ENCODE peak calls at places on chromosomes 11 and 22, in six cellular contexts. A is HepG2, J is OCI-LY7, C is hepatocyte, H is left ventricle myocardium inferior, X is bronchial epithelial cell. Y is an unnamed sample.

GRCh38 chr11:7227724-7228123 is 24.0 kb upstream of the SYT9 start:
- DNase-seq in A (no peak), J (no peak), C (no peak), H (no peak), X (no peak), Y (no peak)

GRCh38 chr11:64304032-64304315 is 1.4 kb upstream of the ESRRA start:
- DNase-seq in A (no peak), J (no peak), C (no peak), H (no peak), X (no peak), Y (no peak)

GRCh38 chr11:7892751-7893356 is 38.2 kb downstream of the OR10A6 start:
- DNase-seq in A (peak), J (peak), C (peak), H (no peak), X (peak), Y (peak)

GRCh38 chr11:64134963-64135362 is 30.9 kb downstream of the MACROD1 start:
- DNase-seq in A (no peak), J (no peak), C (no peak), H (no peak), X (no peak), Y (no peak)

GRCh38 chr11:125941606-125942275 is 4.1 kb upstream of the VSIG10L2 start:
- DNase-seq in A (peak), J (peak), C (peak), H (peak), X (peak), Y (peak)

GRCh38 chr11:118071416-118072030 is 5.4 kb upstream of the TMPRSS4 start:
- DNase-seq in A (no peak), J (no peak), C (no peak), H (no peak), X (no peak), Y (no peak)

GRCh38 chr11:64853709-64854108 is 9.3 kb upstream of the CDC42BPG start:
- DNase-seq in A (no peak), J (no peak), C (no peak), H (no peak), X (no peak), Y (no peak)

GRCh38 chr11:83033972-83034672 is 37.6 kb downstream of the RAB30 start:
- DNase-seq in A (no peak), J (no peak), C (peak), H (peak), X (peak), Y (peak)

GRCh38 chr11:128734439-128735224 is 40.8 kb downstream of the FLI1 start:
- DNase-seq in A (no peak), J (peak), C (no peak), H (peak), X (no peak), Y (no peak)

GRCh38 chr22:47130883-47131610 is 368.6 kb downstream of the TBC1D22A start:
- DNase-seq in A (no peak), J (no peak), C (no peak), H (peak), X (no peak), Y (no peak)

DNA sequence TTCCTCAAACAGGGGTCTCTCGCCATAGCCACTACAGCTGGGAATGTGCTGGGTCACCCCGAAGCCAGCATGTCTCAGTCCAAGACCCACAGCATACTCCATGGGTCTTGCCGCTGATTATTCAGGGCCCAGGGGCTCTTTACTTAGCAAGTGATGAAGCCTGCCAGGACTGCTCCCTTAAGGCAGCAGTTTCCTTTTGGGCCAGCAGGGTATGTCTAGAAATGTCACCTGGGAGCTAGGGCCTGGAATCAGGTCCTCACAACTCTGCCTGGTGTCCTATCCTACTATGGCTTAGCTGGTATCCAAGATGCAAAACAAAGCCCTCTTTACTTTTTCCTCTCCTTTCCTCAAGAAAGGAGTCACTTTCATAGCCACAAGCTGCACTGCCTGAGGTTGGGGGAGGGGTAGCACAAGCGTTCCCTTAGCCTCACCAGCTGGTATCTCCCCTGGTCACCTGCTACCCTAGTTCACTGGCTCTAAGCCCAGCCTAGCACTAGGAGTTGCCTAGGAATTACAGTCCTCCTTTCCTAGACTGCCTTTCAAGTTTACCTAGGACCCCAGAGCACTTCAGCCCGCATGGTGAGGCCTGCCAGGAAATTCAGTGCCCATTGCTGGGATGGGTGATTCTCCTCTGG is 22.6 kb upstream of the NCR3LG1 start:
- DNase-seq in A (no peak), J (no peak), C (no peak), H (peak), X (no peak), Y (no peak)
- TF ChIP-seq CTCF in A (no peak), J (no peak), C (no peak), H (no peak), X (no peak), Y (no peak)

GRCh38 chr11:69817265-69818236 is 1.7 kb downstream of the FGF3 start:
- DNase-seq in A (no peak), J (no peak), C (no peak), H (no peak), X (no peak), Y (no peak)
- H3K4me3 ChIP-seq in A (no peak), J (no peak), C (no peak), H (peak), X (no peak), Y (no peak)

DNA sequence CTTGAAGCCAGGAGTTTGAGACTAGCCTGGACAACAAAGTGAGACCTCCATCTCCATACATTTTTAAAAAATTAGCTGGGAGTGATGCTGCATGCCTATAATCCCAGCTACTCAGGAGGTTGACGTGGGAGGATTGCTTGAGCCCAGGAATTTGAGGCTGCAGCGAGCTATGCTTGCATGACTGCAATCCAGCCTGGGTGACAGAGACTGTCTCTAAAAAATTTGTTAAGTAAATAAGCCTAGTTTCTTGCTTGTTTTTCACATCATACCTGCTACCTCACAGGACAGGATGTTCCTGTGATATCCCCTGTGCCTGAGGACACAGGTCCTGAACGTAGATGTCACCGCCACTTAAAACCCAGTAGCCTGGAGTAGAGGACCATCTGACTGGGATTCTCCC is 348.6 kb downstream of the MN1 start:
- DNase-seq in A (no peak), J (no peak), C (no peak), H (no peak), X (no peak), Y (no peak)
- TF ChIP-seq CTCF in A (no peak), J (no peak), C (no peak), H (no peak), X (no peak), Y (no peak)

DNA sequence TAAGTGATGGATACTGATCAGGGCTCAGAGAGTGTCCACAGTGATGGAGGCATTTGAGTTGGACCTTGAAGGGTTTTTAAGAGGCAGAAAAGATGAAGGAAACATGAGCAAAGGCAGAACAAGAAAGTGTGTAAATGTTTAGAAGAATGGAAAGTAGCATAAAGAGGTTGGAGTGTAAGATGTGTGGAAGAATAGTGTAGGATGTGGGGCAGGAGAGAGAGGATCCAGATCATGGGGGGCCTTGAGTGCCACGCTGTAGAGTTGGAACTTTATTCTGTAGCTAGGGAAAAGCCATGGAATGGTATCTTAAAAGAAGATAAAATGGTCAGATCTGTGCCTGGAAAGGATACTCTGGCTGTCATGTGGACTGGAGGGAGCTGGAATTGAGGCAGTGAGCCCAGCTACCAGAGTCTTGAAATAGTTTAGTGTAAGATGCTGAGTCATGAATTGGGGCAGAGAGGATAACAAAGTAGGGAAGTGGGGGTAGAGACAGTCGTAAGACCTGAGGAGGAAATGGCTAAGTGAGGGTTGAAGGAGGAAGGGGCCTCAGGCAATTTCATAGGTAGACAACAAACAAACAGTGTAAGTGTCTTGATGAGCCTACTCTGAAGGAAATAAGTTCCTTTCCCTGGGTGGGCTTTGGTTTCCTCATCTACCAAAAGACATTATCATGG is 6.7 kb downstream of the KCNE3 start:
- DNase-seq in A (no peak), J (peak), C (no peak), H (no peak), X (peak), Y (peak)
- H3K4me3 ChIP-seq in A (no peak), J (no peak), C (no peak), H (peak), X (no peak), Y (peak)

GRCh38 chr11:69711824-69712801 is 8.3 kb upstream of the FGF19 start:
- DNase-seq in A (no peak), J (no peak), C (no peak), H (no peak), X (no peak), Y (no peak)

GRCh38 chr11:69705246-69705856 is 1.5 kb upstream of the FGF19 start:
- DNase-seq in A (no peak), J (no peak), C (no peak), H (no peak), X (no peak), Y (no peak)

GRCh38 chr11:69707156-69707555 is 3.3 kb upstream of the FGF19 start:
- DNase-seq in A (no peak), J (peak), C (no peak), H (no peak), X (peak), Y (no peak)

GRCh38 chr11:69705901-69706787 is 2.3 kb upstream of the FGF19 start:
- DNase-seq in A (peak), J (no peak), C (no peak), H (no peak), X (no peak), Y (no peak)

DNA sequence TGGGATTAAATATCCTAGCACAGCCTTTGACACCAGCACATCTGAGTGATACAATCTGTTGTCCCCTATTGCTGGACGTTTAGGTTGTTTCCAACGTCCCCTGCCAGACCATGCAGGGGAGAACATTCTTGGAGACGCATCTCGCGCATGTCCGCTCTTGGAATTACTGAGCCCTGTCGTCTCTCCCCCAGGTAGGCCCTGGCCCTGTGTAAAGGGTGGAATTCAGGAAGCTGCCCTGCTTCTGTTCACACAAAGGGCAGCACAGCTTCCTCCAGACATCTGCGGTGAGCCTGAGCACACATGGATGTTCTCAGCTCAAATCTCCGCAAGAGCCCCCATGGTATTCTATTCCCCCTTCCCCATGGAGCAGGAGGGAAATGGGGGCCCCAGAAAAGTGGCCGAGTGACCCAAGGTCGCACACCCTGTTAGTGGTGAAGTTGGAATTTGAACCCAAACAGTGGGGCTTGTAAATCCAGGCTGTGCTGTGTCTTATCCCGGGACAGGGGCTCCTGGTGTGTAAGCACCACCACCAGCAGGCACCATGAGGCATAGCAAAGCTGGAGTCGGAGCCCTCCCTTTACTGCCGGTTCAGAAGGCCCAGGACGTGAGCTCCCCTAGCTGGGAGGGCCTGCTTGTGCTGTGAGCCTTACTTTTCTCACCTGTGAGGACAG is 5.0 kb upstream of the FGF19 start:
- DNase-seq in A (peak), J (no peak), C (peak), H (no peak), X (no peak), Y (no peak)
- TF ChIP-seq CTCF in A (peak), J (no peak), C (no peak), H (no peak), X (no peak), Y (no peak)

DNA sequence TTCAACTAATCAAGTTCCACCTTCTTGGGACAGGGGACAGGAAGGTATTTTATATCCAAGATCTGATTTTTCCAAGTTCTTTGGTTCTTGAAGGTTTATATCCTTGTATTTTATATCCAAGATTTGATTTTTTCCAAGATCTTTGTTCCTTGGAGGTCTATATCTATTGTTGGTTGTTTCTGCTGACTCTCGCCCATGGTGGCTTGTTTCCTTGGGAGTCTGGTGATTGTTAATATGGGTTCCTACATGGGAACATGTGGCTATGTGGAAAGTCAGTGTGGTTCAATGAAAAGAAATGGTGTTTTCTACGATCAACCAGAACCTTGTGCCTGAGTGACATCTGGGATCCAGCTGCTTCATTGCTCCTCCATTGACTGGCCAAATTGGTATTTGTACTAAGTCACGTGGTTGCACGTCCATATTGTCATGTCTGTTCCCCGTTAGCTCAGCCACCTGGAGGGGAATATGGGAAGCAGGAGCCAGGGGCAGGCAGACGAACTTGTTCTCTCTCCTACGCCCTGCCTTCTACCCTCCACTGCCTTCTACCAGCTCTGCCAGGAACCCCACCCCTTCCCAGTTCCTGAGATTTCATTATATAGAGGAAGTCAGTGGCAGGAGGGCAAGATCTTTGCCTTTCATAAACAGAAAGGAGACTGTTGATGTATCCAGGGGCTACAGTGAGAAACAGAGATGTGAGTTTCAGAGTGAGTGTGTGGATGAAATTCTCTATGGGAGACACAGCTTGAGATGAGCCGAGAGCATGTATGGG is 11.1 kb upstream of the CSF2RB start:
- DNase-seq in A (no peak), J (no peak), C (no peak), H (no peak), X (no peak), Y (no peak)
- H3K4me3 ChIP-seq in A (no peak), J (no peak), C (no peak), H (no peak), X (no peak), Y (no peak)

DNA sequence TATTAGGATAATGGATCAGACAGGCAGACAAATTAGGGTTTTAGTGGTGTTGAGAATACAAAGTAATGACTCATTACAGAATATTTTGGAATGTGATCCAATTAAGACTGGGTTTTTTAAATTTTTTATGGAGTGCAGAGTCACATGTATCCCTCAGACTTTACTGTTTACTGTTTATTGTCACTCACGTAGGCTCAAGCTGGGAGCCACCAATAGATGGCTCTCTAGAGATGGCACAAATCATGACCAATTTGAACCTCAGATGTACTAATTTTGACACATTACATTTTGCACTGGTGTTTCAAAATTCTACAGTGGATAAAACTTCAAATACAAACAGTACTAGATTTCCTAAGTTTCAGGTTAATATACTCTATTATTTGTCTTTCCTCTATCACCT is 53.6 kb upstream of the ANO3 start:
- DNase-seq in A (no peak), J (no peak), C (no peak), H (no peak), X (no peak), Y (no peak)
- TF ChIP-seq CTCF in A (no peak), J (peak), C (no peak), H (no peak), X (no peak), Y (no peak)

GRCh38 chr22:46077669-46078099 is 72.6 kb upstream of the PPARA start:
- DNase-seq in A (no peak), J (no peak), C (no peak), H (peak), X (no peak), Y (no peak)
- H3K4me3 ChIP-seq in A (no peak), J (no peak), C (no peak), H (peak), X (no peak), Y (peak)